ENCODE peak calls at places on chromosome 19, in seven cellular contexts. One of them, this sample, is unnamed.

GRCh38 chr19:33684550-33685303 is 63.0 kb downstream of the CHST8 start:
- DNase-seq in ascending aorta: no peak
- DNase-seq in fibroblast of the aortic adventitia: no peak
- DNase-seq in left ventricle myocardium inferior: no peak
- DNase-seq in RWPE1: no peak
- DNase-seq in H1: no peak
- DNase-seq in fibroblast of mammary gland: no peak
- DNase-seq in this sample: peak

GRCh38 chr19:1136918-1137317 is 33.1 kb downstream of the GPX4 start:
- DNase-seq in RWPE1: no peak
- DNase-seq in fibroblast of the aortic adventitia: no peak
- DNase-seq in left ventricle myocardium inferior: no peak
- DNase-seq in ascending aorta: no peak
- DNase-seq in H1: no peak
- DNase-seq in fibroblast of mammary gland: no peak
- DNase-seq in this sample: no peak

GRCh38 chr19:4851551-4852290 is 15.7 kb downstream of the PLIN3 start:
- DNase-seq in fibroblast of the aortic adventitia: peak
- DNase-seq in fibroblast of mammary gland: peak
- DNase-seq in RWPE1: peak
- DNase-seq in H1: peak
- DNase-seq in ascending aorta: no peak
- DNase-seq in left ventricle myocardium inferior: peak
- DNase-seq in this sample: peak

GRCh38 chr19:45882652-45883585 is 3.0 kb downstream of the IRF2BP1 start:
- DNase-seq in ascending aorta: no peak
- DNase-seq in H1: no peak
- DNase-seq in RWPE1: peak
- DNase-seq in left ventricle myocardium inferior: peak
- DNase-seq in fibroblast of the aortic adventitia: peak
- DNase-seq in fibroblast of mammary gland: peak
- DNase-seq in this sample: peak

GRCh38 chr19:55585658-55586339 is 5.2 kb upstream of the ZNF579 start:
- DNase-seq in ascending aorta: no peak
- DNase-seq in left ventricle myocardium inferior: peak
- DNase-seq in RWPE1: no peak
- DNase-seq in fibroblast of the aortic adventitia: peak
- DNase-seq in H1: no peak
- DNase-seq in fibroblast of mammary gland: peak
- DNase-seq in this sample: peak

GRCh38 chr19:28285917-28286316 is 927.0 kb downstream of the UQCRFS1 start:
- DNase-seq in fibroblast of mammary gland: no peak
- DNase-seq in RWPE1: no peak
- DNase-seq in ascending aorta: no peak
- DNase-seq in H1: no peak
- DNase-seq in fibroblast of the aortic adventitia: no peak
- DNase-seq in left ventricle myocardium inferior: no peak
- DNase-seq in this sample: no peak

GRCh38 chr19:2556221-2557092 is 80.5 kb downstream of the GADD45B start:
- DNase-seq in ascending aorta: no peak
- DNase-seq in left ventricle myocardium inferior: peak
- DNase-seq in fibroblast of mammary gland: no peak
- DNase-seq in RWPE1: no peak
- DNase-seq in fibroblast of the aortic adventitia: no peak
- DNase-seq in H1: no peak
- DNase-seq in this sample: no peak

GRCh38 chr19:7294571-7295212 is 478 bp upstream of the INSR start:
- DNase-seq in RWPE1: no peak
- DNase-seq in left ventricle myocardium inferior: peak
- DNase-seq in fibroblast of the aortic adventitia: peak
- DNase-seq in H1: no peak
- DNase-seq in fibroblast of mammary gland: peak
- DNase-seq in ascending aorta: no peak
- DNase-seq in this sample: peak

GRCh38 chr19:40601061-40601973 is at the start of gene LTBP4:
- DNase-seq in H1: no peak
- DNase-seq in fibroblast of the aortic adventitia: no peak
- DNase-seq in ascending aorta: no peak
- DNase-seq in RWPE1: no peak
- DNase-seq in fibroblast of mammary gland: no peak
- DNase-seq in left ventricle myocardium inferior: peak
- DNase-seq in this sample: peak

DNA sequence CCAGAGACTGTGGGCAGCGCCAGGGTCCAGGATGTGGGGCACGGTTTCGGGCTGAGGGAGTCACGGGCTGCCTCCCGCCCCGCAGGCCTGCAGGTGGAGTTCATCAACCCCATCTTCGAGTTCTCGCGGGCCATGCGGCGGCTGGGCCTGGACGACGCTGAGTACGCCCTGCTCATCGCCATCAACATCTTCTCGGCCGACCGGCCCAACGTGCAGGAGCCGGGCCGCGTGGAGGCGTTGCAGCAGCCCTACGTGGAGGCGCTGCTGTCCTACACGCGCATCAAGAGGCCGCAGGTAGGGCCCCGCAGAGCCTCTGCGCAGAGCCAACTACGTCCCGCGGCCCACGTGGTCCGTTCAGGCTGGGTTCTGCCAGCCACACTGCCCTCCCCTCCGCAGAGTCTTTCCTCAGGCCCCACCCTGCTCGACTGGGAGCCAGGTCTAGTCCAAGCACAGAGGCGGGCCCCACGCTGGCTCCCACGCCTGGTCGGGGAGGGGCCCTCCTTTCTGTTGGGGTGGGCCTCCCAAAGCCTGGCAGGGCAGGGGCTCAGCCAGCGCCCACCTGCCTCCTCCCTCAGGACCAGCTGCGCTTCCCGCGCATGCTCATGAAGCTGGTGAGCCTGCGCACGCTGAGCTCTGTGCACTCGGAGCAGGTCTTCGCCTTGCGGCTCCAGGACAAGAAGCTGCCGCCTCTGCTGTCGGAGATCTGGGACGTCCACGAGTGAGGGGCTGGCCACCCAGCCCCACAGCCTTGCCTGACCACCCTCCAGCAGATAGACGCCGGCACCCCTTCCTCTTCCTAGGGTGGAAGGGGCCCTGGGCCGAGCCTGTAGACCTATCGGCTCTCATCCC is 2.0 kb upstream of the POLD1 start:
- DNase-seq in ascending aorta: no peak
- DNase-seq in left ventricle myocardium inferior: no peak
- DNase-seq in H1: no peak
- DNase-seq in fibroblast of mammary gland: no peak
- DNase-seq in RWPE1: no peak
- DNase-seq in fibroblast of the aortic adventitia: no peak
- DNase-seq in this sample: no peak
- TF ChIP-seq CTCF in ascending aorta: no peak
- TF ChIP-seq CTCF in left ventricle myocardium inferior: no peak
- TF ChIP-seq CTCF in H1: no peak
- TF ChIP-seq CTCF in fibroblast of mammary gland: no peak
- TF ChIP-seq CTCF in RWPE1: no peak
- TF ChIP-seq CTCF in fibroblast of the aortic adventitia: no peak
- TF ChIP-seq CTCF in this sample: no peak

GRCh38 chr19:16199275-16199932 is 1.7 kb downstream of the AP1M1 start:
- DNase-seq in fibroblast of mammary gland: no peak
- DNase-seq in RWPE1: no peak
- DNase-seq in H1: no peak
- DNase-seq in fibroblast of the aortic adventitia: no peak
- DNase-seq in left ventricle myocardium inferior: no peak
- DNase-seq in ascending aorta: no peak
- DNase-seq in this sample: no peak
- TF ChIP-seq CTCF in fibroblast of mammary gland: no peak
- TF ChIP-seq CTCF in RWPE1: no peak
- TF ChIP-seq CTCF in H1: no peak
- TF ChIP-seq CTCF in fibroblast of the aortic adventitia: no peak
- TF ChIP-seq CTCF in left ventricle myocardium inferior: no peak
- TF ChIP-seq CTCF in ascending aorta: no peak
- TF ChIP-seq CTCF in this sample: no peak

GRCh38 chr19:44782729-44783128 is 5.0 kb downstream of the CBLC start:
- DNase-seq in fibroblast of the aortic adventitia: no peak
- DNase-seq in ascending aorta: no peak
- DNase-seq in RWPE1: no peak
- DNase-seq in H1: no peak
- DNase-seq in left ventricle myocardium inferior: no peak
- DNase-seq in fibroblast of mammary gland: no peak
- DNase-seq in this sample: no peak
- TF ChIP-seq CTCF in fibroblast of the aortic adventitia: no peak
- TF ChIP-seq CTCF in ascending aorta: no peak
- TF ChIP-seq CTCF in RWPE1: no peak
- TF ChIP-seq CTCF in H1: no peak
- TF ChIP-seq CTCF in left ventricle myocardium inferior: no peak
- TF ChIP-seq CTCF in fibroblast of mammary gland: peak
- TF ChIP-seq CTCF in this sample: no peak

DNA sequence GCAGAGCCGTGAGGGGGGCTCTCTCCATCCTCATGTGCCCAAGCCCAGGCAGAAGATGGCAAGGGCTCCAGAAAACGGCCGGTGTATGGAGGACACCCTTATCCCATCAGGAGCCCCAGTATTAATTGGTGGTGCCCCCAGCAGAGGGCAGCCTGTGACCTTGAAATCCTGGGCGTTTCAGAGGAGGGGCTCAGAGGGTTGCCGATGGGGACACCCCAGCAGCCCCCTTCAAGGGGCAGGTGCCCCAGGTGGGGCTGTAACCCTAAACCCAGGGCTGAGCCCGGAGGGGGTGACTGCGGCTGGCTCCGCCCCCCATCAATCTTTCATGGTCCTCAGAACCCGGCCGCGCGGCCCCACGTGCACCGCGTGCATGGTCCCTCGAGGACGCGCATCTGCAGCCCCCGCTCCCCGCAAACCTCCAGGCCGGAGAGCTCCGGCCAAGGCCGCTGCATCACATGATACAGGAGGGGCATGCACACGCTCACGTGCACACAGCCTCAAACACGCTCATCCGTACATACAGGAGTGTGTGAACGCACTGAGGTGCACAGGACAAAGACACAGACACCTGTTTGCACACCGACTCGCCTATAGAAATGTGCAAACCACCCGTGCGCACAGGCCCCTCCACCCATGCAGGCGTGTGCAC is 959 bp downstream of the RAB3A start:
- DNase-seq in fibroblast of the aortic adventitia: no peak
- DNase-seq in H1: no peak
- DNase-seq in ascending aorta: no peak
- DNase-seq in fibroblast of mammary gland: peak
- DNase-seq in left ventricle myocardium inferior: no peak
- DNase-seq in RWPE1: no peak
- DNase-seq in this sample: no peak
- TF ChIP-seq CTCF in fibroblast of the aortic adventitia: peak
- TF ChIP-seq CTCF in H1: peak
- TF ChIP-seq CTCF in ascending aorta: no peak
- TF ChIP-seq CTCF in fibroblast of mammary gland: peak
- TF ChIP-seq CTCF in left ventricle myocardium inferior: peak
- TF ChIP-seq CTCF in RWPE1: peak
- TF ChIP-seq CTCF in this sample: peak

GRCh38 chr19:10817291-10818038 is 18.5 kb downstream of the TMED1 start:
- DNase-seq in fibroblast of the aortic adventitia: peak
- DNase-seq in fibroblast of mammary gland: peak
- DNase-seq in H1: no peak
- DNase-seq in left ventricle myocardium inferior: no peak
- DNase-seq in ascending aorta: peak
- DNase-seq in RWPE1: no peak
- DNase-seq in this sample: no peak

GRCh38 chr19:10816691-10817090 is 19.3 kb downstream of the TMED1 start:
- DNase-seq in ascending aorta: no peak
- DNase-seq in left ventricle myocardium inferior: no peak
- DNase-seq in fibroblast of mammary gland: no peak
- DNase-seq in H1: no peak
- DNase-seq in fibroblast of the aortic adventitia: no peak
- DNase-seq in RWPE1: no peak
- DNase-seq in this sample: no peak

GRCh38 chr19:10819124-10820060 is 16.6 kb downstream of the TMED1 start:
- DNase-seq in left ventricle myocardium inferior: no peak
- DNase-seq in H1: no peak
- DNase-seq in ascending aorta: no peak
- DNase-seq in RWPE1: no peak
- DNase-seq in fibroblast of the aortic adventitia: no peak
- DNase-seq in fibroblast of mammary gland: no peak
- DNase-seq in this sample: no peak

GRCh38 chr19:10818306-10819123 is 17.5 kb downstream of the TMED1 start:
- DNase-seq in ascending aorta: no peak
- DNase-seq in RWPE1: no peak
- DNase-seq in fibroblast of the aortic adventitia: no peak
- DNase-seq in fibroblast of mammary gland: no peak
- DNase-seq in H1: no peak
- DNase-seq in left ventricle myocardium inferior: no peak
- DNase-seq in this sample: no peak

GRCh38 chr19:10820173-10820572 is 15.8 kb downstream of the TMED1 start:
- DNase-seq in left ventricle myocardium inferior: no peak
- DNase-seq in RWPE1: no peak
- DNase-seq in fibroblast of mammary gland: no peak
- DNase-seq in ascending aorta: no peak
- DNase-seq in H1: no peak
- DNase-seq in fibroblast of the aortic adventitia: no peak
- DNase-seq in this sample: no peak
- TF ChIP-seq CTCF in left ventricle myocardium inferior: peak
- TF ChIP-seq CTCF in RWPE1: no peak
- TF ChIP-seq CTCF in fibroblast of mammary gland: peak
- TF ChIP-seq CTCF in ascending aorta: no peak
- TF ChIP-seq CTCF in H1: peak
- TF ChIP-seq CTCF in fibroblast of the aortic adventitia: peak
- TF ChIP-seq CTCF in this sample: no peak